ENCODE peak calls at places on chromosomes 13 and 19, in four cellular contexts. N, H, R and Z are unnamed samples.

GRCh38 chr19:14562660-14563589 is 8.9 kb downstream of the NDUFB7 start:
- DNase-seq in H (peak; percentile 39), R (no peak), N (no peak), Z (no peak)

GRCh38 chr13:43572601-43573360 is 214.0 kb downstream of the ENOX1 start:
- DNase-seq in H (peak; percentile 29), N (no peak), R (peak; percentile 62), Z (no peak)

GRCh38 chr13:96617528-96617927 is 376.7 kb downstream of the OXGR1 start:
- DNase-seq in N (no peak), H (no peak), R (no peak), Z (no peak)

GRCh38 chr19:32450217-32450616 is 44.6 kb downstream of the DPY19L3 start:
- DNase-seq in H (no peak), R (no peak), N (no peak), Z (no peak)

GRCh38 chr19:2333027-2333806 is 4.7 kb downstream of the SPPL2B start:
- DNase-seq in H (no peak), N (peak; percentile 79), R (no peak), Z (peak; percentile 50)

GRCh38 chr13:77544365-77544764 is 8.9 kb downstream of the SCEL start:
- DNase-seq in R (peak; percentile 66), N (no peak), H (no peak), Z (peak; percentile 15)

GRCh38 chr19:45306522-45307027 is 16.1 kb downstream of the CKM start:
- DNase-seq in H (no peak), N (no peak), R (no peak), Z (no peak)

GRCh38 chr19:39415111-39416046 is 2.9 kb downstream of the PLEKHG2 start:
- DNase-seq in N (no peak), R (no peak), H (no peak), Z (no peak)

GRCh38 chr19:1266116-1266817 is 2.9 kb upstream of the CIRBP start:
- DNase-seq in R (peak; percentile 89), H (peak; percentile 95), N (peak; percentile 93), Z (peak; percentile 96)

GRCh38 chr19:29528946-29529645 is 3.3 kb downstream of the VSTM2B start:
- DNase-seq in N (no peak), H (peak; percentile 48), R (no peak), Z (peak; percentile 51)

GRCh38 chr19:40411125-40411842 is 1.9 kb downstream of the PRX start:
- DNase-seq in N (peak; percentile 65), H (no peak), R (no peak), Z (no peak)

GRCh38 chr13:30802953-30803478 is 67.7 kb downstream of the ALOX5AP start:
- DNase-seq in H (peak; percentile 91), N (peak; percentile 82), R (peak; percentile 73), Z (peak; percentile 87)

GRCh38 chr19:883661-884211 is 9.3 kb downstream of the MED16 start:
- DNase-seq in H (no peak), R (peak; percentile 91), N (no peak), Z (peak; percentile 63)

GRCh38 chr19:33449799-33450198 is 71.8 kb downstream of the PEPD start:
- DNase-seq in H (no peak), R (no peak), N (no peak), Z (no peak)

GRCh38 chr19:12202250-12202649 is 39.4 kb downstream of the ZNF136 start:
- DNase-seq in H (peak; percentile 48), R (no peak), N (peak; percentile 27), Z (no peak)

GRCh38 chr13:109684836-109685602 is 101.4 kb downstream of the IRS2 start:
- DNase-seq in H (no peak), N (no peak), R (peak; percentile 82), Z (peak; percentile 41)

GRCh38 chr13:33033361-33033812 is 17.2 kb downstream of the KL start:
- DNase-seq in R (no peak), N (no peak), H (no peak), Z (no peak)

GRCh38 chr19:29483944-29484581 is 41.7 kb upstream of the VSTM2B start:
- DNase-seq in N (no peak), H (no peak), R (no peak), Z (no peak)

GRCh38 chr13:33181264-33181663 is 104.3 kb downstream of the STARD13 start:
- DNase-seq in R (no peak), N (no peak), H (no peak), Z (no peak)

GRCh38 chr19:55088021-55088451 is 12.4 kb downstream of the EPS8L1 start:
- DNase-seq in R (no peak), H (no peak), N (no peak), Z (no peak)

GRCh38 chr13:29159871-29160270 is 339.7 kb downstream of the MTUS2 start:
- DNase-seq in H (no peak), R (no peak), N (no peak), Z (no peak)

GRCh38 chr19:793775-794174 is 3.5 kb upstream of the PTBP1 start:
- DNase-seq in R (no peak), N (no peak), H (no peak), Z (no peak)

GRCh38 chr13:25971499-25972145 is 80.2 kb downstream of the SHISA2 start:
- DNase-seq in N (no peak), H (peak; percentile 46), R (peak; percentile 32), Z (peak; percentile 30)

DNA sequence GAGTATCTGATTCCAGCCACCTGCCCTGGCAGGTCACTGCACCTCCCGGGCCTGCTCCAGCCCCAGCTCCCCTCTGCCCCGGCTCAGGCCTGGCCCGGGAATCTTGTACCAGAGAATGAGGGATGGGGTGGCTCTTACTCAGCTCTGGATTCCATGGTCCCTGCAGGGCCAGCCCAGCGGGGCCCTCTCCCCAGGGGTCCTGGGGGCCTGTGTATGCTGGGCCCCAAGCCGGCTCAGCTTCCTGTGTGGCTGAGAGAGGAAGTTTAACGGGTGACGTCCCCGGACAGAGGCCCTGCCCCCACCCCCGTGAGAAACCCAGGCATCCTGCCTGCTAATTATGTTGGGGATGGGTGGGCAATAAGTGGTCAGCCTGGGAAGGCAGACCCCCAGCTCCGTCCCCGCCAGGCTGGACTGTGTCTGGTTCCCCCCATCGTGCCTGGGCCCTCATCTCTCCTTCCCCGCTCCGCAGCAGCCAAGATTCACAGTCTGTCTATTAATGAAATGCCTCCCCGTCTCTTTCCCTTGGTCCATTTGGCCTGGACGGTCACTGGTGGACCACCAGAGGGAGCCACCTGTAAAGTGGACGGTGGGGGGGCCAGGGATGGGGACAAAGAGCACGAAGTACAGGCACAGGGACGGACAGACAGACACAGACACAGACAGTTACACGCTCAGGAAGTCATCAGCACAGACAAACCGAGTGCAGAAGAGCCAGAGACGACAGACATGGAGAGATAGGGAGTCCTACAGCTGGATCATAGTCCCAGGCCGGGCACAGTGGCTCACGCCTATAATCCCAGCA is at the start of gene DENND1C:
- DNase-seq in N (peak; percentile 88), H (peak; percentile 70), R (peak; percentile 35), Z (peak; percentile 45)
- TF ChIP-seq EZH2phosphoT487 in N (no peak), H (no peak), R (no peak), Z (no peak)

DNA sequence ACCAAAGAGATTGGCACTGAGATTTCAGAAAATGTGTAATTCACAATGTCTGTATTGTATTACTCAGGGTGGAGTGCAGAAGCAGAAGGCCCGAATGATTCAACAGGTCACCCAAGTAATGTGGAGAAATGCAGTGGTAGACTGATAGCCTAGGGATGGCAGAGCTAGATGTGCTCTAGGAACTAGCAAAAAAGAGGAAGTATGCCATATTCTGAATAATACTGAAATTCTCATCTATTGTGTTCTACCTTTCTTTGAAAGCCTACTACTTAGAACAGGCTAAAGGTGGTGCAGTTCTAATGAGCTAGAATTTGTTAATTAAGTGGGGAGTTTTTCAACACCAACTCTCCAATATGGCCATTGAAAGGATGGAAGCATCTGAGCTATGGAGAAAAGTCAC is 1449.8 kb upstream of the MIR17HG start:
- DNase-seq in R (no peak), N (no peak), H (no peak), Z (no peak)
- H3K4me2 ChIP-seq in R (no peak overlapping the region), N (no peak overlapping the region), H (no peak overlapping the region), Z (no peak overlapping the region)

GRCh38 chr13:48780713-48781341 is 127.1 kb downstream of the CYSLTR2 start:
- DNase-seq in R (no peak), N (no peak), H (no peak), Z (no peak)

GRCh38 chr13:48775285-48775684 is 121.6 kb downstream of the CYSLTR2 start:
- DNase-seq in R (no peak), N (no peak), H (no peak), Z (no peak)

GRCh38 chr13:48775804-48776203 is 122.1 kb downstream of the CYSLTR2 start:
- DNase-seq in N (no peak), R (peak; percentile 67), H (no peak), Z (peak; percentile 16)

GRCh38 chr13:48776396-48776795 is 122.7 kb downstream of the CYSLTR2 start:
- DNase-seq in N (no peak), R (peak; percentile 22), H (no peak), Z (no peak)

DNA sequence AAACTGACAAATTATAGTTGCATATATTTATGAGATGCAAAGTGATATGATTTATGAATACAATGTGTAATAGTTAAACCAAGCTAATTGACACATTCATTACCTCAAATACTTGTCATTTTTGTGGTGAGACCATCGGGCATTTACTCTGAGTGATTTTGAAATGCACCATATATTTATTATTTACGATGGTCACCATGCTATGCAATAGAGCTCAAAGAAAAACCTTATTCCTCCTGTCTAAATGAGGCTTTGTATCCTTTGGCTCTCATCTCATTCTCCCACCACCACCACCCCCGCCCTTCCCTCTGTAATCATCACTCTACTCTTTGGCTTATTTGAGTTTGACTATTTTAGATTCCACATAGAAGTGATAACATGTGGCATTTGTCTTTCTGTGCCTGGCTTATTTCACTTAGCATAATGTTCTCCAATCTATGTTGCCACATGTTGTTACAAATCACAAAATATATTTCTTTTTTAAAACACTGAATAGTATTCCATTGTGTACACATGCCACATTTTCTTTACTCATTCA is 124.9 kb downstream of the CYSLTR2 start:
- DNase-seq in R (no peak), H (no peak), N (no peak), Z (no peak)
- TF ChIP-seq EZH2phosphoT487 in R (no peak), H (no peak), N (no peak), Z (no peak)

DNA sequence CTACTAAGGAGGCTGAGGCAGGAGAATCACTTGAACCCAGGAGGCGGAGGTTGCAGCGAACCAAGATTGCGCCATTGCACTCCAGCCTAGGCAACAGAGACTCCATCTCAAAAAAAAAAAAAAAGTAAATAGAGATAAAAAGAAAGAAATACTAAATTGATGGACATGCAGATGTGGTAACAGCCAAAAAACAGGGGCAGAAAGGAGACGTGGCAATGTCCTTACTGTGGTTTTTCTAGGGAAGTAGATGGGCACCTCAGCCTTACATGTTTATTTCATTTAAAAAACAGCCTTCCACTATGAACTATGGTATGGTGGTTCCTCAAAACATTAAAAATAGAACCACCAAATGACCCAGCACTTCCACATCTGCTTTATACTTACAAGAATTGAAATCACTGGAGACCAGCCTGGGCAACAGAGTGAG is 6.5 kb upstream of the EIF3G start:
- DNase-seq in N (no peak), H (no peak), R (no peak), Z (no peak)
- H3K4me2 ChIP-seq in N (no peak overlapping the region), H (no peak overlapping the region), R (no peak overlapping the region), Z (no peak overlapping the region)

GRCh38 chr19:51809787-51810186 is 14.8 kb downstream of the FPR3 start:
- DNase-seq in H (no peak), N (no peak), R (peak; percentile 51), Z (no peak)
- TF ChIP-seq EZH2phosphoT487 in H (no peak), N (no peak), R (no peak), Z (no peak)